ENCODE peak calls at places on chromosome 2, in four cellular contexts. T is osteocyte, L is glutamatergic neuron, U is HFF-Myc. E is an unnamed sample.
A peak's percentile ranks its signal among the peaks of the same experiment; 100 is the strongest.

GRCh38 chr2:53403836-53404413 is 363.7 kb upstream of the CHAC2 start:
- DNase-seq in T (no peak), L (no peak), U (no peak), E (no peak)

GRCh38 chr2:3738454-3738853 is 35.1 kb downstream of the DCDC2C start:
- DNase-seq in T (peak; percentile 44), L (peak; percentile 52), U (no peak), E (peak; percentile 45)

GRCh38 chr2:189578272-189578671 is 2.3 kb downstream of the SLC40A1 start:
- DNase-seq in T (no peak), L (no peak), U (no peak), E (no peak)

GRCh38 chr2:65997941-65998340 is 437.0 kb upstream of the MEIS1 start:
- DNase-seq in T (no peak), L (no peak), U (no peak), E (no peak)

GRCh38 chr2:43083710-43084698 is 142.4 kb downstream of the ZFP36L2 start:
- DNase-seq in T (no peak), L (peak; percentile 43), U (peak; percentile 90), E (no peak)

GRCh38 chr2:62423883-62424458 is 82.0 kb downstream of the TMEM17 start:
- DNase-seq in T (peak; percentile 67), L (no peak), U (no peak), E (no peak)

GRCh38 chr2:59182249-59182648 is 941.1 kb upstream of the FANCL start:
- DNase-seq in T (no peak), L (peak; percentile 28), U (peak; percentile 48), E (peak; percentile 45)

GRCh38 chr2:178177066-178177679 is 17.1 kb upstream of the OSBPL6 start:
- DNase-seq in T (no peak), L (no peak), U (no peak), E (no peak)

GRCh38 chr2:101486994-101487393 is 12.1 kb upstream of the RFX8 start:
- DNase-seq in T (no peak), L (no peak), U (no peak), E (no peak)

GRCh38 chr2:56077352-56077915 is 106.4 kb upstream of the CCDC85A start:
- DNase-seq in T (no peak), L (peak; percentile 47), U (no peak), E (peak; percentile 58)

GRCh38 chr2:30565860-30566358 is 118.9 kb downstream of the LCLAT1 start:
- DNase-seq in T (no peak), L (no peak), U (no peak), E (no peak)

GRCh38 chr2:121907905-121908304 is 152.5 kb downstream of the TSN start:
- DNase-seq in T (no peak), L (no peak), U (no peak), E (no peak)

DNA sequence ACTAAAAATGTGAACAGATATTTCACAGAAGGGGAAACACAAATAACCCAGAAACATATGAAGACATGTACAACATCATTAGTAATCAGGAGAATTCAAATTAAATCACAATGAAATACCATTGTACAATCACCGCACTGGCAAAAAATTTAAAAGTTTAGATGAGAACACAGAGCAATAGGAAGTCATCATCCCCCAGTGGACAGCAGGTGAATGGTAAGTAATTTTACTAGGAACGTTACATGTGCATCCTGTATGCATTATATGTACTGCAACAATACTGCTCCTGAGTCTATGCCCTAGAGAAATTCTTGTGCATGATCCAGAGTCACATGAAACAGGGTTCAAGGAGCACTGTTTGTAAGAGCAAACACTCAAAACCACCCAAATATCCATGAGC is 713.8 kb downstream of the NRXN1 start:
- DNase-seq in T (no peak), L (no peak), U (no peak), E (no peak)
- TF ChIP-seq CTCF in T (no peak), L (no peak), U (no peak), E (no peak)

DNA sequence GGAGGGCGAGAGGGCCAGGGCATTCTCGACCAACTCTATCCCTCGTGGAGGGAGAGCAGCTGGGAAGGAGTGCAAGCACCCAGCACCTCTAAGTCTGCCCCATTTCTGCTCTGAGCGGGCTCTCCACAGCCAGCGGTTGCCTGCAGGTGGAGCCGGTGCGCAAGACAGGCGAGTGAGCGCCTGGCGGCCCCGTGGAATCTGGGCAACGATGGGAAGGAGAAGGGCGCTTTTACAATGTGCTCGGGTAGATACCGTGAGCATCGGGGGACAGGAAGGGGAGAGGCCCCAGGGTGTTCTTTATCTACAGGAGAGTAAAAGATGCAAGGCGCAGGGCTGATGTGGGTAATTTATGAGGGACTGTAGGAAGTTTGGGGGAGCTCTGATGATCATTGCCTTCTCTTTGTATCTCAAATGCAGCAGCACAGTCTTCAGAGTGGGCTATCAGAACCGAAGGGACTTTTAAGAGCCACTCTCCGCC is 867 bp upstream of the TTL start:
- DNase-seq in T (peak; percentile 92), L (peak; percentile 89), U (no peak), E (peak; percentile 85)
- TF ChIP-seq CTCF in T (peak; percentile 85), L (no peak), U (peak; percentile 81), E (peak; percentile 36)

GRCh38 chr2:224444011-224444410 is 42.1 kb upstream of the FAM124B start:
- DNase-seq in T (no peak), L (no peak), U (no peak), E (no peak)

GRCh38 chr2:224438726-224439125 is 36.8 kb upstream of the FAM124B start:
- DNase-seq in T (no peak), L (no peak), U (no peak), E (no peak)

GRCh38 chr2:224442092-224442999 is 40.4 kb upstream of the FAM124B start:
- DNase-seq in T (no peak), L (peak; percentile 40), U (no peak), E (no peak)

GRCh38 chr2:224444783-224445182 is 42.9 kb upstream of the FAM124B start:
- DNase-seq in T (no peak), L (no peak), U (no peak), E (no peak)

DNA sequence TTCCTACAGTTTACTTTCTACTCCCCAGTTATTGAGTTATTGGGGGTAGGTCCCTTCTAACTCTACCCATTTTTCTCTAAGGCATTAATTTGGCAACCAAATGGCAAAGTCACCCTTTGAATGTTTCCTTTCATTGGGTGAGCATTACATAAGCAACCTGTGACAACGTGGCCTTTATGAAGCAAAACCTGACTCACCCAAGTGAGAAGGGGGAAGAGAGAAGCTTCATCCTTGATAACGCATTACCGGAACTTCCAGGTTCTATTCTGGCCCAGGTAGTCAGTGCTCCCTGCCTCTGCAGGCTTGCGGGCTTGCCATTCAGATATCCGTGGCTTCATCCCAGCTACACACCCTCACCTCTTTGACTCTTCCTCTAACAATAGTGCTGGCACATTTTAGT is 39.1 kb upstream of the FAM124B start:
- DNase-seq in T (no peak), L (no peak), U (no peak), E (no peak)
- TF ChIP-seq CTCF in T (no peak), L (no peak), U (no peak), E (no peak)

DNA sequence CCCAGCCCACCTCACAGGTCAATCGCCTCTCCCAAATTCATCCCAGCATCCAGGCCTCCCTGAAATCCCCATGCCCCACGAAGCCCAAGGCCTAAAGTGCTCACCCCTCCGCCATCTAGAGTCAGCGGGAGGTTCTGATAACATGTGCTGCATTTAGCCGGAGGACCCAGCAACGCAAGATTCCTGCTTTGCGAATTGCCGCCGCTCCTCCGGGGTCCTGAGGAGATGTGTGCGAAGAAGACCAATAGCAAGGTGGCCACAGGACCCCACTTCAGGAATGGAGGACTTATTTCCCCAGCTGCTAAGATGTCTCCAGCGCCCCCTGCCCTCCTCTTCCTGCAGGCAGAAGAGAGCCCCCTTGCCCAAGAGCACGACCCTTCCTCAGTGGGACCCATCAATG is 120.8 kb upstream of the GLI2 start:
- DNase-seq in T (no peak), L (no peak), U (no peak), E (no peak)
- TF ChIP-seq CTCF in T (no peak), L (no peak), U (no peak), E (no peak)

GRCh38 chr2:220053919-220054318 is 426.5 kb downstream of the SLC4A3 start:
- DNase-seq in T (no peak), L (no peak), U (no peak), E (no peak)
- TF ChIP-seq CTCF in T (peak; percentile 36), L (peak; percentile 66), U (peak; percentile 57), E (peak; percentile 69)

DNA sequence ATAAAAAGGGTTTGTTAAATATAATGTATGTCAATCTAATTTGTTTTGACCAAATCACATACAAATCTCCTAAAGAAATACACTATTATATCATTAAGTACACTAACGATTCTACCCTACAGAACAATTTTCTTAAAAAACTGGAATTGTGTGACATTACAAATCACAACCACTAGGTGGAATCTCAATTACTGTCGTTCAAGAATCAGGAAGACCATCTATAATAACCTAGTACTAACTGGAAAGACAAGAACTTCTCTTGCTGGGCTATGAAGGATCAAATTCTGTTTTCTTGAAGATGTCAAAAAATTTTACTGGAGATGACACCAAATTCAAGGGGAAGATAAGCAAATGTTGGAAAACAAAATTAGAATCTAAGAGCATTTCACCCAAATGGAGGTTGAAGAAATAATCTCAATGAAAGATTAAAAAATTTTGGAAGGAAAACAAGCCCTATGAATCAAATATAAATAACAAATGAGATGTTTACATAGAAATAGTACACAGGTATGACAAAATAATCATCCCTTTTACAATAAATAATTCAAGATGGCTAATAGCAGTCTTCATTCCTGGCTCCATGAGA is 110.9 kb downstream of the STK39 start:
- DNase-seq in T (no peak), L (no peak), U (no peak), E (no peak)
- TF ChIP-seq CTCF in T (peak; percentile 54), L (peak; percentile 87), U (peak; percentile 23), E (peak; percentile 86)

GRCh38 chr2:230067990-230068657 is 600 bp downstream of the SLC16A14 start:
- DNase-seq in T (peak; percentile 91), L (peak; percentile 72), U (no peak), E (peak; percentile 56)

GRCh38 chr2:230069418-230069817 is 694 bp upstream of the SLC16A14 start:
- DNase-seq in T (no peak), L (no peak), U (no peak), E (no peak)

GRCh38 chr2:230071421-230071820 is 2.7 kb upstream of the SLC16A14 start:
- DNase-seq in T (no peak), L (no peak), U (no peak), E (no peak)

GRCh38 chr2:230068658-230069080 is at the start of gene SLC16A14:
- DNase-seq in T (no peak), L (no peak), U (peak; percentile 24), E (peak; percentile 5)
- TF ChIP-seq CTCF in T (peak; percentile 65), L (no peak), U (no peak), E (no peak)

GRCh38 chr2:183359867-183360266 is 235.6 kb downstream of the NUP35 start:
- DNase-seq in T (no peak), L (no peak), U (no peak), E (no peak)
- TF ChIP-seq CTCF in T (peak; percentile 50), L (no peak), U (peak; percentile 8), E (no peak)